ENCODE peak calls at places on chromosomes 11 and 22, in four cellular contexts. Y is A549, A is tibial nerve, W is transverse colon. K is an unnamed sample. For H3K4me1, the result is how much of the 10 kb centered on the place peaks cover.

GRCh38 chr11:72972541-72973128 is 158.4 kb downstream of the ATG16L2 start:
- DNase-seq in Y (no peak), A (no peak), W (peak), K (no peak)

GRCh38 chr11:46976182-46976854 is 39.8 kb downstream of the CSTPP1 start:
- DNase-seq in Y (no peak), A (no peak), W (no peak), K (no peak)

GRCh38 chr11:71358963-71359567 is 89.1 kb downstream of the DHCR7 start:
- DNase-seq in Y (no peak), A (no peak), W (no peak), K (no peak)

GRCh38 chr22:25668437-25668836 is 73.6 kb upstream of the MYO18B start:
- DNase-seq in Y (peak), A (peak), W (no peak), K (no peak)

GRCh38 chr11:95337175-95337957 is 106.4 kb upstream of the SESN3 start:
- DNase-seq in Y (no peak), A (peak), W (peak), K (peak)

GRCh38 chr22:26669060-26669481 is 11.7 kb downstream of the MIAT start:
- DNase-seq in Y (peak), A (no peak), W (peak), K (no peak)

GRCh38 chr22:45775569-45776312 is 104.1 kb downstream of the ATXN10 start:
- DNase-seq in Y (no peak), A (no peak), W (no peak), K (no peak)

GRCh38 chr11:119056397-119056999 is 507 bp downstream of the HYOU1 start:
- DNase-seq in Y (no peak), A (no peak), W (peak), K (no peak)

GRCh38 chr11:128725630-128726461 is 32.0 kb downstream of the FLI1 start:
- DNase-seq in Y (no peak), A (peak), W (peak), K (no peak)

GRCh38 chr11:5575159-5575558 is 5.5 kb upstream of the OR52B6 start:
- DNase-seq in Y (no peak), A (no peak), W (no peak), K (no peak)

GRCh38 chr11:70317576-70318305 is 47.3 kb downstream of the PPFIA1 start:
- DNase-seq in Y (no peak), A (no peak), W (no peak), K (no peak)
- TF ChIP-seq POLR2A in Y (no peak), A (no peak), W (no peak), K (no peak)

GRCh38 chr22:19715286-19715939 is 1.1 kb downstream of the SEPTIN5 start:
- DNase-seq in Y (no peak), A (no peak), W (no peak), K (no peak)

GRCh38 chr22:19717181-19717580 is 2.9 kb downstream of the SEPTIN5 start:
- DNase-seq in Y (no peak), A (no peak), W (no peak), K (no peak)

GRCh38 chr22:19717691-19718254 is 3.5 kb downstream of the SEPTIN5 start:
- DNase-seq in Y (peak), A (peak), W (peak), K (no peak)

GRCh38 chr22:19716829-19717105 is 2.5 kb downstream of the SEPTIN5 start:
- DNase-seq in Y (no peak), A (no peak), W (no peak), K (no peak)

GRCh38 chr22:19716041-19716828 is 1.9 kb downstream of the SEPTIN5 start:
- DNase-seq in Y (no peak), A (no peak), W (no peak), K (no peak)
- H3K4me1 ChIP-seq in Y (under half), A (under half), W (under half), K (under half)

GRCh38 chr22:28829358-28830181 is 29.2 kb upstream of the XBP1 start:
- DNase-seq in Y (peak), A (peak), W (peak), K (peak)

GRCh38 chr22:28835630-28836189 is 35.3 kb upstream of the XBP1 start:
- DNase-seq in Y (no peak), A (no peak), W (no peak), K (no peak)

GRCh38 chr22:28831140-28832072 is 31.0 kb upstream of the XBP1 start:
- DNase-seq in Y (no peak), A (no peak), W (no peak), K (no peak)

GRCh38 chr22:28833276-28833923 is 33.0 kb upstream of the XBP1 start:
- DNase-seq in Y (no peak), A (no peak), W (no peak), K (no peak)

GRCh38 chr22:28832731-28833130 is 32.4 kb upstream of the XBP1 start:
- DNase-seq in Y (no peak), A (no peak), W (no peak), K (no peak)
- TF ChIP-seq CTCF in Y (no peak), A (no peak), W (no peak), K (no peak)

GRCh38 chr11:102071497-102072472 is 24.5 kb downstream of the CFAP300 start:
- DNase-seq in Y (no peak), A (no peak), W (no peak), K (no peak)
- TF ChIP-seq POLR2A in Y (no peak), A (no peak), W (no peak), K (no peak)

GRCh38 chr11:16815047-16815767 is 76.8 kb downstream of the C11orf58 start:
- DNase-seq in Y (no peak), A (peak), W (peak), K (no peak)
- H3K4me1 ChIP-seq in Y (under half), A (under half), W (under half), K (under half)

DNA sequence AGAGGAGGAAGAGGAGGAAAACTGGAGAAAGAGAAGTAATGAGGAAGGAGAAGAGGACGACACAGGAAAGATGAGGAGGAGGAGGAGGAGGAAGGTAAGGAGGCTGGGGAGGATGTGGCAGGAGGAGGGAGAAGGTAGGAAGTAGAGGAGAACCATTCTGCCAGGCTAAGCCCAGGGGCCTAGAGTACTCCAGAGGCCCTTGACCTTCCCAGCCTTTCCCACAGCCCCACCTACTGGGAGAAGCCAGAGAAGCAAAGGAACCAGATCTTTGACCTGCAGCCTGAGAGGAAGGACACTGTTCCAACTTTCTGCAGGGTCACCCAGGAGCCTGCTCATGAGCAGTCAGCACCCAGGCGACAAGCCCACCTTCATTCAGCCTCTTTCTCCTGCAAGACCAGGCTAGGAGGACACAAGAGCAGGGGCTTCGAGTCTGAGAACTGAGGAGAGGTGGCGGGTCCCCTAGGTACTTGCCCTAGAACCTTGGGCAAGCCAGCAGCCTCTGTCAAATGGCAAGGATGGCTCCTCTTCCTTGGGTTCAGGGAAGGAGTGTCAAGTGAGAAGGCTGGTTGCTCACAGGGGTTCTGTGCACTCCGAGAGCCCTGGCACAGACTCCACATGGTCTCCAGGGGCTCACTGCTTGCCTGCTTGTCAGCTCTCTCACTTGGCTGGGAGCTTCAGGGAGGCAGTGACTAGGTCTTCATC is 27.9 kb upstream of the OAF start:
- DNase-seq in Y (peak), A (peak), W (peak), K (peak)
- TF ChIP-seq CTCF in Y (no peak), A (peak), W (peak), K (no peak)

DNA sequence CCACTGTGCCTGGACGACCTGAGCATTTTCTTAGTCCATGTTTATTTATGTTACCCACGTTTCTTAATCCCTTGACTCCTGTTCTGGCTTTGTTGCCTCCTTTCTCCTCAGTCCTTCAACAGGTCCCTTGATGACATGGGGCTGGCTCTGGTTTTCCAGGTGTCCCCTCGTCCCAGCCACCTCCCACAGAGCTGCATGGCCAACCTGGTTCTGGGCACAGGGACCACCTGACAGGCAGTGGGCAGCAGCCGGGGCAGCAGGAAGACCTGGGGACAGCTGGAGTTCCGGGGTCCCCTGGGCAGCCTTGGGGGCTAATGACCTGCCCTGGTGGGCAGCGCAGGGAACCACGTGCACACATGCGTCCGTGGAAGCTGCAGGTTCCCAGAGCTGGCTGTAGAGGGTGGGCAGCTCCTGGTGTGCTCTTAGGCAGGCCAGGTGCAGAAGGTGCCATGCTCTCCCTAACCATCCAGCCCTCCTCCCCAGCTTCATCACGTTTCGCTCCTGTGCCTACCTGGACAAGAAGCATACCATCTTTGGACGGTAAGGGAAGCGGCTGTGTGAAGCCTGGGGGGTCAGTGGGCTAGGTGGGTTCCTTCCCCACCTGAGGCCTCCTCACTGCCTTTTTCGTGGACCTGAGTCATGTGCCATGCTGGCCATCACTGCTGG is 27.7 kb downstream of the PPIL2 start:
- DNase-seq in Y (no peak), A (no peak), W (no peak), K (no peak)
- TF ChIP-seq POLR2A in Y (no peak), A (no peak), W (no peak), K (no peak)

DNA sequence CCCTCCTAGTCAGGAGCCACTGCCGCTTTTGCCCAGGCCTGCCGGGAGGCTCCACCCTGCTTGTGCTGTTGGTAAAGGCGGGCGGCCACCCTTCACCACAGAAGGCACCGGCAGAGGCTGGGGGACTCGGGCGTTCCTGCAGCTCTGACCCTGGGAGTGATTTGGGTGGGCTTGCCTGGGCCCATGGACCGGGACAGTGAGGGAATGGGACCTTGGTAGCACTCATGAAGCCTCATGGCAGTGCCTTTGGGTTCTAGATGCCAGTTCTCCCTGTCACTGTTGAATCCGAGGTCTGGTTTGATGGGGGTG is 4.4 kb downstream of the TPCN2 start:
- DNase-seq in Y (no peak), A (no peak), W (no peak), K (no peak)
- H3K4me1 ChIP-seq in Y (under half), A (under half), W (half or more), K (half or more)

K was measured in esophagus muscularis mucosa.